ENCODE peak calls at places on chromosomes 5 and 9, in eight cellular contexts. B is H7; D is stimulated activated CD4-positive, alpha-beta T cell treated with anti-CD3 and anti-CD28 coated beads, TNF-alpha, amount 100 ng/mL, for 1 hour; F is naive thymus-derived CD8-positive, alpha-beta T cell; O is SK-MEL-5; I is activated naive CD4-positive, alpha-beta T cell; J is AG09309; X is mesenchymal stem cell. H is an unnamed sample.

GRCh38 chr9:27184556-27185351 is 75.7 kb downstream of the TEK start:
- DNase-seq in B (no peak), D (no peak), F (no peak), O (no peak), I (no peak), J (no peak), X (peak; percentile 78), H (no peak)

GRCh38 chr9:12516031-12516430 is 177.2 kb upstream of the TYRP1 start:
- DNase-seq in B (no peak), D (no peak), F (no peak), O (no peak), I (no peak), J (no peak), X (no peak), H (no peak)

GRCh38 chr5:133059621-133060020 is 7.8 kb downstream of the HSPA4 start:
- DNase-seq in B (no peak), D (no peak), F (no peak), O (no peak), I (no peak), J (no peak), X (no peak), H (no peak)

GRCh38 chr9:3181049-3181953 is 337.4 kb upstream of the PUM3 start:
- DNase-seq in B (peak; percentile 78), D (no peak), F (no peak), O (peak; percentile 15), I (peak; percentile 2), J (no peak), X (peak; percentile 13), H (peak; percentile 7)

GRCh38 chr9:5089737-5090136 is 95.7 kb downstream of the INSL6 start:
- DNase-seq in B (no peak), D (no peak), F (no peak), O (peak; percentile 2), I (no peak), J (no peak), X (no peak), H (no peak)

GRCh38 chr5:142866563-142867275 is 96.5 kb downstream of the ARHGAP26 start:
- DNase-seq in B (peak; percentile 69), D (no peak), F (peak; percentile 44), O (peak; percentile 78), I (no peak), J (no peak), X (peak; percentile 60), H (peak; percentile 71)

GRCh38 chr5:139390639-139391569 is 1.2 kb upstream of the MZB1 start:
- DNase-seq in B (peak; percentile 62), D (no peak), F (no peak), O (no peak), I (no peak), J (no peak), X (no peak), H (no peak)

GRCh38 chr5:16992444-16992843 is 56.4 kb upstream of the MYO10 start:
- DNase-seq in B (no peak), D (no peak), F (no peak), O (peak; percentile 95), I (no peak), J (no peak), X (no peak), H (peak; percentile 97)

GRCh38 chr9:127336708-127337352 is 60.1 kb upstream of the SLC2A8 start:
- DNase-seq in B (no peak), D (no peak), F (no peak), O (peak; percentile 58), I (no peak), J (peak; percentile 84), X (peak; percentile 96), H (peak; percentile 92)

GRCh38 chr9:136438909-136439549 is 616 bp downstream of the INPP5E start:
- DNase-seq in B (peak; percentile 89), D (peak; percentile 40), F (peak; percentile 14), O (no peak), I (peak; percentile 35), J (no peak), X (peak; percentile 52), H (peak; percentile 32)

GRCh38 chr9:78122631-78123030 is 91.0 kb upstream of the GNAQ start:
- DNase-seq in B (no peak), D (no peak), F (no peak), O (no peak), I (no peak), J (no peak), X (no peak), H (peak; percentile 63)

GRCh38 chr5:82858453-82859043 is 218.6 kb downstream of the TMEM167A start:
- DNase-seq in B (no peak), D (no peak), F (no peak), O (no peak), I (no peak), J (no peak), X (no peak), H (no peak)

GRCh38 chr9:97919217-97919813 is 3.0 kb downstream of the TRMO start:
- DNase-seq in B (no peak), D (no peak), F (no peak), O (no peak), I (no peak), J (no peak), X (no peak), H (no peak)

GRCh38 chr9:76433851-76434250 is 25.1 kb upstream of the GCNT1 start:
- DNase-seq in B (no peak), D (no peak), F (no peak), O (no peak), I (no peak), J (no peak), X (peak; percentile 26), H (peak; percentile 55)

GRCh38 chr5:6829150-6829784 is 116.0 kb downstream of the TENT4A start:
- DNase-seq in B (no peak), D (no peak), F (no peak), O (no peak), I (no peak), J (no peak), X (no peak), H (no peak)

GRCh38 chr9:87516931-87517300 is 19.2 kb downstream of the DAPK1 start:
- DNase-seq in B (no peak), D (no peak), F (no peak), O (no peak), I (no peak), J (no peak), X (no peak), H (no peak)

GRCh38 chr5:131988601-131989000 is 22.9 kb downstream of the ACSL6 start:
- DNase-seq in B (no peak), D (no peak), F (no peak), O (no peak), I (no peak), J (no peak), X (no peak), H (no peak)

GRCh38 chr5:36573441-36573840 is 33.0 kb upstream of the SLC1A3 start:
- DNase-seq in B (no peak), D (no peak), F (no peak), O (no peak), I (no peak), J (no peak), X (peak; percentile 3), H (peak; percentile 90)

GRCh38 chr9:20636883-20637440 is 14.7 kb upstream of the MLLT3 start:
- DNase-seq in B (no peak), D (no peak), F (no peak), O (no peak), I (no peak), J (no peak), X (peak; percentile 49), H (peak; percentile 47)

GRCh38 chr5:34957299-34957698 is 27.9 kb downstream of the DNAJC21 start:
- DNase-seq in B (peak; percentile 12), D (no peak), F (no peak), O (no peak), I (no peak), J (no peak), X (peak; percentile 21), H (no peak)

GRCh38 chr5:176837707-176838115 is 27.4 kb downstream of the UNC5A start:
- DNase-seq in B (peak; percentile 93), D (peak; percentile 57), F (peak; percentile 66), O (peak; percentile 80), I (peak; percentile 28), J (peak; percentile 38), X (peak; percentile 87), H (peak; percentile 71)